ENCODE peak calls at places on chromosomes 11 and 22, in five cellular contexts. H is body of pancreas, J is IMR-90, X is lower leg skin, C is transverse colon. Y is an unnamed sample.

GRCh38 chr22:50114221-50114981 is 24.6 kb downstream of the MOV10L1 start:
- DNase-seq in J (peak), C (no peak), H (no peak), X (no peak), Y (no peak)

GRCh38 chr11:44747836-44748235 is 21.1 kb downstream of the TSPAN18 start:
- DNase-seq in C (no peak), X (no peak), H (no peak), J (no peak), Y (no peak)

GRCh38 chr11:72624496-72625201 is 49.6 kb downstream of the PDE2A start:
- DNase-seq in X (peak), H (peak), J (no peak), C (no peak), Y (no peak)

GRCh38 chr11:30774451-30774850 is 188.3 kb upstream of the MPPED2 start:
- DNase-seq in X (no peak), H (no peak), C (no peak), J (no peak), Y (no peak)

GRCh38 chr11:73193251-73194033 is 24.6 kb upstream of the P2RY2 start:
- DNase-seq in C (peak), J (no peak), X (no peak), H (no peak), Y (no peak)

GRCh38 chr11:20000393-20001134 is 159.7 kb downstream of the DBX1 start:
- DNase-seq in H (peak), C (no peak), X (no peak), J (no peak), Y (no peak)

GRCh38 chr11:118435233-118435892 is 929 bp upstream of the KMT2A start:
- DNase-seq in H (peak), J (peak), X (peak), C (peak), Y (peak)

GRCh38 chr11:83292709-83293435 is 6.7 kb upstream of the CCDC90B start:
- DNase-seq in X (no peak), C (no peak), J (peak), H (peak), Y (peak)

GRCh38 chr11:75524576-75525432 is 937 bp downstream of the GDPD5 start:
- DNase-seq in X (no peak), H (no peak), C (peak), J (peak), Y (no peak)

GRCh38 chr22:26461188-26461810 is 22.3 kb downstream of the HPS4 start:
- DNase-seq in C (peak), X (no peak), H (peak), J (peak), Y (peak)

GRCh38 chr22:20809538-20810185 is 35.7 kb downstream of the SERPIND1 start:
- DNase-seq in H (no peak), C (no peak), X (no peak), J (no peak), Y (no peak)

GRCh38 chr22:44402196-44403111 is 89.7 kb upstream of the SHISAL1 start:
- DNase-seq in H (no peak), X (no peak), C (no peak), J (no peak), Y (no peak)

GRCh38 chr11:27228891-27229290 is 134.1 kb downstream of the CCDC34 start:
- DNase-seq in C (no peak), H (no peak), J (no peak), X (no peak), Y (no peak)

GRCh38 chr11:126318642-126319373 is 14.9 kb downstream of the DCPS start:
- DNase-seq in H (peak), C (peak), X (peak), J (peak), Y (peak)

GRCh38 chr11:132234878-132235277 is 864.5 kb downstream of the NTM start:
- DNase-seq in H (no peak), X (no peak), J (peak), C (no peak), Y (no peak)

GRCh38 chr22:45268958-45269844 is 15.5 kb upstream of the UPK3A start:
- DNase-seq in H (peak), J (peak), C (peak), X (peak), Y (peak)

GRCh38 chr11:15212876-15213275 is 98.2 kb downstream of the INSC start:
- DNase-seq in X (no peak), C (no peak), H (no peak), J (no peak), Y (no peak)

GRCh38 chr11:125593113-125593761 is 585 bp downstream of the STT3A start:
- DNase-seq in C (peak), J (peak), H (peak), X (no peak), Y (peak)

GRCh38 chr11:108872781-108873291 is 208.0 kb downstream of the DDX10 start:
- DNase-seq in H (no peak), C (no peak), X (no peak), J (peak), Y (no peak)

GRCh38 chr11:11998091-11998781 is 10.2 kb downstream of the DKK3 start:
- DNase-seq in H (no peak), C (no peak), J (peak), X (no peak), Y (no peak)

GRCh38 chr11:112174789-112175595 is at the start of gene BCO2:
- DNase-seq in J (peak), H (peak), X (peak), C (peak), Y (peak)

GRCh38 chr22:49960967-49961600 is 512 bp downstream of the PIM3 start:
- DNase-seq in X (no peak), H (peak), J (no peak), C (peak), Y (peak)

GRCh38 chr11:26070981-26071380 is 260.9 kb upstream of the ANO3 start:
- DNase-seq in X (no peak), C (no peak), H (no peak), J (no peak), Y (no peak)

GRCh38 chr22:22043296-22044078 is 60.9 kb upstream of the TOP3B start:
- DNase-seq in H (no peak), C (no peak), J (no peak), X (no peak), Y (no peak)
- TF ChIP-seq POLR2A in H (no peak), C (no peak), J (no peak), X (no peak), Y (no peak)

DNA sequence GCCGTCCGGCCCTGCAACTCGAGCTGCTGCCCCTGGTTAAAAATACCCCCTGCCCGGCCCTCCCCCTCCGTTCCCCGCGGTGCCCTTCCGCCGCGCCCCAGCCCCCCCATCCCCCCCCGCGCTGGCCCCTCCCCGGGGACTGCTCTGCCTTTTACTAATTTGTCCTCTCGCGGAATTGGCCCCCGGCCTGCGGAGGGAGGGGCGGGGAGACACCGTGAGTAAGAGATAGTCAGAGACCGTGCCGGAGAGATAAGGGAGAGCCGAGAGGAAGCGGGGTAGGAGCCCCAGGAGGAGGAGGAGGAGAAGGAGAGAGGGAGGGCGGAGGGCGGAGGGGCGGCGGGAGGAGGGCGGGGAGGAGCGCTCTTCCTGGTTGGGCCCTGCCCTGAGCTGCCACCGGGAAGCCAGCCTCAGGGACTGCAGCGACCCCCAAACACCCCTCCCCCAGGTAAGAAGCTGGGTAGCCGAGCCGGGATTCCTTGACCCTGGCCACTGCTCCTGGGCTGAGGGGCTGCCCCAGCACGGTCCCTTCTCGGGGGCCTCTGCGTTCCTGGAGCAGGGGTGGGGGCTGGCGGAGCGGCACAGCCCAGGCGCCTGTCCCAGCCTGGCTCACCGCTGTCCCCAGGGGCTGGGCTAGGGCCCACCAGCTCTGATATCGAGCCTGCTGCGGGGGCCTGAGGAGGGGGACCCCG is at the start of gene CAPN1:
- DNase-seq in H (peak), J (peak), X (peak), C (peak), Y (peak)
- TF ChIP-seq POLR2A in H (no peak), J (no peak), X (no peak), C (no peak), Y (no peak)

GRCh38 chr22:17110791-17111550 is 10.2 kb downstream of the TMEM121B start:
- DNase-seq in C (no peak), X (no peak), J (no peak), H (no peak), Y (no peak)
- TF ChIP-seq POLR2A in C (no peak), X (no peak), J (no peak), H (no peak), Y (no peak)

GRCh38 chr11:2993000-2993330 is 836 bp upstream of the NAP1L4 start:
- DNase-seq in X (no peak), J (no peak), C (no peak), H (no peak), Y (no peak)

GRCh38 chr11:2992234-2992999 is at the start of gene NAP1L4:
- DNase-seq in C (peak), X (peak), J (peak), H (peak), Y (peak)

GRCh38 chr11:2989551-2989950 is 2.6 kb downstream of the NAP1L4 start:
- DNase-seq in C (no peak), J (no peak), H (no peak), X (no peak), Y (no peak)

GRCh38 chr11:2990617-2991476 is 1.3 kb downstream of the NAP1L4 start:
- DNase-seq in C (peak), H (peak), X (no peak), J (no peak), Y (no peak)

DNA sequence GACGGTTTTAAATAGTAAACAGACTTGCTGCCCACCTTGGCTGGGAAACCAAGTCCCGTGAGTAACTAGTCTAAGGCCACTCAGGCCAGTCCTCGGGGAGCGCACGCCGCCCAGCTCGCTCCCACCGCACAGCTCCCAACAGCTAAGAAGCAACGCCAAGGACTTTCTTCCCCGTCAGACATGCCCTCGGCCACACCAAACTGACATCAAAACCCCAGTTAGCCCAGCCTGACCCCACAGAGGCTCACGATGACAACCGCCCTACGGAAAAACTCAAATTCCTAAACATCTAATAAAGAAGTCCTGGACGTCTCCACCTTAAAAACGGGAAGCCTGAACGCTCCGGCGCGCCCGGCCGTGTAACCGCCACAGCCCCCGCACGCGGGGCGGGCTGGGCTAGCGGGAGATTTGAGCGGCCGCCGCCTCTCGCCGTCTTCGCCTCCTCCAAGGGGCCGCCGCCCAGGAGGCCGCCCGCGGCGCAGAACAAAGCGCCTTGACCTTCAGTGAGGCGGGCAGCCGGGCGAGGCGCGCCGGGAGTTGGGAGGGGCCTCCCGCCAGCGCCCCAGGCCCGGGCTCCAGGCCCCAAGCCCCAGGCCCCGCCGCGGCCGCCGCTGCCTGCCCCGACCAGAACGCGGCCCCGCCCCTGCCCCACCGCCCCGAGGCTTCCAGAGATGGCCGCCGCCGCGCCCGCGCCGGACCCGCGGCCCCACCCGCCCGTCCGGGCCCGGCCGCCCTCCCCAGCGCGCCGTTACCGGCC is 474 bp downstream of the NAP1L4 start:
- DNase-seq in C (no peak), H (no peak), J (peak), X (no peak), Y (peak)
- TF ChIP-seq POLR2A in C (no peak), H (no peak), J (peak), X (no peak), Y (no peak)

GRCh38 chr11:47356998-47357329 is 4.5 kb upstream of the MYBPC3 start:
- DNase-seq in H (no peak), J (no peak), X (no peak), C (no peak), Y (no peak)

GRCh38 chr11:47354913-47355282 is 2.4 kb upstream of the MYBPC3 start:
- DNase-seq in J (no peak), X (no peak), H (no peak), C (no peak), Y (no peak)

GRCh38 chr11:47353978-47354774 is 1.7 kb upstream of the MYBPC3 start:
- DNase-seq in J (no peak), X (no peak), H (no peak), C (no peak), Y (no peak)

GRCh38 chr11:47356129-47356997 is 3.9 kb upstream of the MYBPC3 start:
- DNase-seq in H (no peak), J (no peak), X (no peak), C (no peak), Y (no peak)

DNA sequence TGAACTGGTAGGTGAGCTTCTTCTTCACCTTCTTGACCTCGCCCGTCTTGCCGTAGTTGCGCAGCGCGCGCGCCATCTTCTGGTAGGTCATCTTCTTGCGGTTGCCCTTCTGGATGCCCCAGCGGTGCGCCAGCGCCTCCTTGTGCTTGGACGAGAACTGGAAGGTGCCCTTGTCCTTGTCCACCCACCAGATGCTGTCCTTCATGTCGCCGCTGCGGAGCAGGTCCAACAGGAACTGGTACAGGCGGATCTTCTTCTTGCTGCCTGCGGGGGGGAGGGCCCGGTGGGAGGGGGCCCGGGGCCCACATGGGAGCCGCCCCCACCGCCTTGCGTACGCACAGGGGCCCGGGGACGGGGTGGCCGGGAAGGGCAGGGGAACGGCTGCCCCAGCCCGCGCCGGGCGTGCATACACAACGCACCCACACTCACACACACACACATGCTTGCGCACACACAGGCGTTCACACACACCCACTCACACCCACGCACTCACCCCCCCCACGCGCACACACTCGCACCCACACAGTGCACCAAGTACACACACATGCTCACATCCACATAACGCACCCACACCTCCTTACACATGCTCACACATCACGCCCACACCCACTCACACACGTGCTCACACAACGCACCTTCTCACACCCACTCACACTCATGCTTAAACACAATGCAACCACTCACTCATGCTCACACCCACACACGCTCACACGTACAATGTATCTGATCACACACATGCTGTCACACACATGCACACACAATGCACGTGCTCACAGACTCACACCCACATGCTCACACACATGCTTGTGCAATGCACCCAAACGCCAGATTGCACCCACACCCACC is 3.0 kb upstream of the MYBPC3 start:
- DNase-seq in X (peak), H (peak), C (peak), J (peak), Y (peak)
- TF ChIP-seq POLR2A in X (no peak), H (peak), C (no peak), J (no peak), Y (no peak)

DNA sequence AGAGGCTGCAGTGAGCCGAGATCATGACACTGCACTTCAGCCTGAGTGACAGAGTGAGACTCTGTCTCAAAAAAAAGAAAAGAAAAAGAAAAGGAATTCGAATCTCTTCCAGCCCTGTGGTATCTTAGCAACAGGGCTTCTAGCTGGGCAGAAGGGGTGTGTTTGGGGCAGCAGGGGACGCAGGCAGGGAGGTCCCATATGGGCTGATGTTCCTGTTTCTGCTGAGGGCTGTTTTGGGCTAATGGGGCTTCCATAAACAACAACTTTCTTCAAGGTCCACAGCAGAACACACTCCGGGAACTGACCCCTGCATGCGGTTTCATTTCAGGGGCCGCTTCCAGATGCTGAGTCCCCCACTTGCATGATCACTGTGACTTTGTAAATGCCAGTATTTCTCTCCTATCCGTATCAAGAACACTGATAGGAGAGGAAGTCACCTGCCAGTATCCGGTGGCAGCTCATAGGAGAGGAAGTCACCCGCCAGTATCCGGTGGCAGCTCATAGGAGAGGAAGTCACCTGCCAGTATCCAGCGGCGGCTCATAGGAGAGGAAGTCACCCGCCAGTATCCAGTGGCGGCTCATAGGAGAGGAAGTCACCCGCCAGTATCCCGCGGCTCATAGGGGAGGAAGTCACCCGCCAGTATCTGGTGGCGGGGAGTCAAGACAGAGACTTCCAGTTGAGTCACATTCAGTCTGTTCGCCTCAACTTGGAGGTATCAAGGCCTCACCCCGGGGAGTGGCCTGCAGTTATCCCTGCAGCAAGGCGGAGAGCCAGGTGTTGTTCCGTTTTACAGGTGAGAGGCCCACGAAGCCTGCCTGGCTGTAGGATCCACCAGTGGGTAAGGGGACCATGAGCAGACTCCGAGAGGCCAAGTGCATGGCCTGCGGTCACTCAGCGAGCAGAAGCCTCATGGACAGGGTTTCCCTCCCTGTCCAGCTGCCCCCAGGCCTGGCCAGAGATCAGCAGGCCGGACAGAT is 8.3 kb upstream of the FGF19 start:
- DNase-seq in C (no peak), J (no peak), X (no peak), H (no peak), Y (no peak)
- TF ChIP-seq POLR2A in C (no peak), J (no peak), X (no peak), H (no peak), Y (no peak)

DNA sequence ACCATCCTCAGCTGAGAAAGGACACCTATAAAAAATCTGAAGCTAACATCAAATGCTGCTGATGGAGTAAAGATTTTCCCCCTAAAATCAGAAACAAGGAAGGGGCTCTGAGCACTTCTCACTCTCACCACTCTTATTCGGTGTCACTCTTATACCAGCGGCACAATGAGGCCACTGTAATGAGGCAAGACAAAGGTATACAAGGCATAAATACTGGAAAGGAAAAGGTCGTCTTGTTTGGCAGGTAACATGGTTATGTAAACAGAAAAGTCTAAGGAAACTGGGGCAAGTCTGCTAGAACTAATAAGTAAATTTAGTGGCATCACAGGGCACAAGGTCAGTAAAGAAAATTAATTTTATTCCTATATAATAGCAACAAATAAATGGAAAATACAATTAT is 8.1 kb upstream of the MOB2 start:
- DNase-seq in C (no peak), J (no peak), H (no peak), X (no peak), Y (no peak)
- TF ChIP-seq POLR2A in C (no peak), J (no peak), H (no peak), X (no peak), Y (no peak)